ENCODE peak calls at places on chromosomes 1 and 21, in ten cellular contexts. One of them, this sample, is unnamed.

GRCh38 chr1:17010601-17011438 is 908 bp downstream of the ATP13A2 start:
- DNase-seq in memory B cell: peak
- DNase-seq in retina: no peak
- DNase-seq in sciatic nerve: no peak
- DNase-seq in HuH-7: no peak
- DNase-seq in heart right ventricle: peak
- DNase-seq in dermis microvascular lymphatic vessel endothelial cell: peak
- DNase-seq in kidney glomerular epithelial cell: no peak
- DNase-seq in NCI-H146: no peak
- DNase-seq in activated T-helper 1 cell treated with anti-CD3 and anti-CD28 coated beads, Interleukin-2, amount 50 U/mL, for 16 hours: no peak
- DNase-seq in this sample: peak

GRCh38 chr1:28329395-28330153 is 734 bp downstream of the MED18 start:
- DNase-seq in memory B cell: peak
- DNase-seq in retina: no peak
- DNase-seq in sciatic nerve: no peak
- DNase-seq in HuH-7: no peak
- DNase-seq in heart right ventricle: peak
- DNase-seq in dermis microvascular lymphatic vessel endothelial cell: peak
- DNase-seq in kidney glomerular epithelial cell: no peak
- DNase-seq in NCI-H146: no peak
- DNase-seq in activated T-helper 1 cell treated with anti-CD3 and anti-CD28 coated beads, Interleukin-2, amount 50 U/mL, for 16 hours: peak
- DNase-seq in this sample: peak

GRCh38 chr1:165764277-165764676 is 4.4 kb downstream of the TMCO1 start:
- DNase-seq in memory B cell: no peak
- DNase-seq in retina: no peak
- DNase-seq in sciatic nerve: no peak
- DNase-seq in HuH-7: no peak
- DNase-seq in heart right ventricle: no peak
- DNase-seq in dermis microvascular lymphatic vessel endothelial cell: no peak
- DNase-seq in kidney glomerular epithelial cell: no peak
- DNase-seq in NCI-H146: no peak
- DNase-seq in activated T-helper 1 cell treated with anti-CD3 and anti-CD28 coated beads, Interleukin-2, amount 50 U/mL, for 16 hours: no peak
- DNase-seq in this sample: no peak

GRCh38 chr1:52423771-52424170 is 19.4 kb downstream of the PRPF38A start:
- DNase-seq in memory B cell: no peak
- DNase-seq in retina: no peak
- DNase-seq in sciatic nerve: no peak
- DNase-seq in HuH-7: no peak
- DNase-seq in heart right ventricle: no peak
- DNase-seq in dermis microvascular lymphatic vessel endothelial cell: peak
- DNase-seq in kidney glomerular epithelial cell: no peak
- DNase-seq in NCI-H146: no peak
- DNase-seq in activated T-helper 1 cell treated with anti-CD3 and anti-CD28 coated beads, Interleukin-2, amount 50 U/mL, for 16 hours: peak
- DNase-seq in this sample: no peak

GRCh38 chr1:160741597-160742348 is 2.7 kb downstream of the SLAMF7 start:
- DNase-seq in memory B cell: no peak
- DNase-seq in retina: no peak
- DNase-seq in sciatic nerve: no peak
- DNase-seq in HuH-7: no peak
- DNase-seq in heart right ventricle: no peak
- DNase-seq in dermis microvascular lymphatic vessel endothelial cell: no peak
- DNase-seq in kidney glomerular epithelial cell: no peak
- DNase-seq in NCI-H146: no peak
- DNase-seq in activated T-helper 1 cell treated with anti-CD3 and anti-CD28 coated beads, Interleukin-2, amount 50 U/mL, for 16 hours: no peak
- DNase-seq in this sample: no peak

GRCh38 chr1:97654866-97655265 is 266.0 kb downstream of the DPYD start:
- DNase-seq in memory B cell: no peak
- DNase-seq in retina: no peak
- DNase-seq in sciatic nerve: no peak
- DNase-seq in HuH-7: no peak
- DNase-seq in heart right ventricle: no peak
- DNase-seq in dermis microvascular lymphatic vessel endothelial cell: no peak
- DNase-seq in kidney glomerular epithelial cell: no peak
- DNase-seq in NCI-H146: no peak
- DNase-seq in activated T-helper 1 cell treated with anti-CD3 and anti-CD28 coated beads, Interleukin-2, amount 50 U/mL, for 16 hours: no peak
- DNase-seq in this sample: no peak

GRCh38 chr1:22398656-22399420 is 52.8 kb upstream of the ZBTB40 start:
- DNase-seq in memory B cell: no peak
- DNase-seq in retina: no peak
- DNase-seq in sciatic nerve: no peak
- DNase-seq in HuH-7: no peak
- DNase-seq in heart right ventricle: no peak
- DNase-seq in dermis microvascular lymphatic vessel endothelial cell: no peak
- DNase-seq in kidney glomerular epithelial cell: no peak
- DNase-seq in NCI-H146: no peak
- DNase-seq in activated T-helper 1 cell treated with anti-CD3 and anti-CD28 coated beads, Interleukin-2, amount 50 U/mL, for 16 hours: no peak
- DNase-seq in this sample: no peak

GRCh38 chr1:246297314-246298273 is 209.5 kb downstream of the SMYD3 start:
- DNase-seq in memory B cell: no peak
- DNase-seq in retina: no peak
- DNase-seq in sciatic nerve: no peak
- DNase-seq in HuH-7: no peak
- DNase-seq in heart right ventricle: no peak
- DNase-seq in dermis microvascular lymphatic vessel endothelial cell: peak
- DNase-seq in kidney glomerular epithelial cell: no peak
- DNase-seq in NCI-H146: no peak
- DNase-seq in activated T-helper 1 cell treated with anti-CD3 and anti-CD28 coated beads, Interleukin-2, amount 50 U/mL, for 16 hours: no peak
- DNase-seq in this sample: peak

GRCh38 chr1:218344814-218345672 is at the start of gene TGFB2:
- DNase-seq in memory B cell: peak
- DNase-seq in retina: peak
- DNase-seq in sciatic nerve: peak
- DNase-seq in HuH-7: peak
- DNase-seq in heart right ventricle: no peak
- DNase-seq in dermis microvascular lymphatic vessel endothelial cell: peak
- DNase-seq in kidney glomerular epithelial cell: peak
- DNase-seq in NCI-H146: peak
- DNase-seq in activated T-helper 1 cell treated with anti-CD3 and anti-CD28 coated beads, Interleukin-2, amount 50 U/mL, for 16 hours: no peak
- DNase-seq in this sample: peak

GRCh38 chr1:81801032-81801833 is 499 bp downstream of the ADGRL2 start:
- DNase-seq in memory B cell: no peak
- DNase-seq in retina: peak
- DNase-seq in sciatic nerve: peak
- DNase-seq in HuH-7: peak
- DNase-seq in heart right ventricle: peak
- DNase-seq in dermis microvascular lymphatic vessel endothelial cell: peak
- DNase-seq in kidney glomerular epithelial cell: peak
- DNase-seq in NCI-H146: peak
- DNase-seq in activated T-helper 1 cell treated with anti-CD3 and anti-CD28 coated beads, Interleukin-2, amount 50 U/mL, for 16 hours: no peak
- DNase-seq in this sample: peak

GRCh38 chr1:183598386-183598785 is 8.1 kb upstream of the NCF2 start:
- DNase-seq in memory B cell: no peak
- DNase-seq in retina: no peak
- DNase-seq in sciatic nerve: no peak
- DNase-seq in HuH-7: no peak
- DNase-seq in heart right ventricle: no peak
- DNase-seq in dermis microvascular lymphatic vessel endothelial cell: no peak
- DNase-seq in kidney glomerular epithelial cell: no peak
- DNase-seq in NCI-H146: no peak
- DNase-seq in activated T-helper 1 cell treated with anti-CD3 and anti-CD28 coated beads, Interleukin-2, amount 50 U/mL, for 16 hours: no peak
- DNase-seq in this sample: no peak

GRCh38 chr1:196271212-196271947 is 336.9 kb downstream of the KCNT2 start:
- DNase-seq in memory B cell: no peak
- DNase-seq in retina: no peak
- DNase-seq in sciatic nerve: no peak
- DNase-seq in HuH-7: no peak
- DNase-seq in heart right ventricle: no peak
- DNase-seq in dermis microvascular lymphatic vessel endothelial cell: no peak
- DNase-seq in kidney glomerular epithelial cell: no peak
- DNase-seq in NCI-H146: no peak
- DNase-seq in activated T-helper 1 cell treated with anti-CD3 and anti-CD28 coated beads, Interleukin-2, amount 50 U/mL, for 16 hours: no peak
- DNase-seq in this sample: no peak

GRCh38 chr1:47618222-47618720 is 180.4 kb downstream of the FOXD2 start:
- DNase-seq in memory B cell: no peak
- DNase-seq in retina: no peak
- DNase-seq in sciatic nerve: no peak
- DNase-seq in HuH-7: no peak
- DNase-seq in heart right ventricle: no peak
- DNase-seq in dermis microvascular lymphatic vessel endothelial cell: no peak
- DNase-seq in kidney glomerular epithelial cell: no peak
- DNase-seq in NCI-H146: no peak
- DNase-seq in activated T-helper 1 cell treated with anti-CD3 and anti-CD28 coated beads, Interleukin-2, amount 50 U/mL, for 16 hours: no peak
- DNase-seq in this sample: no peak

GRCh38 chr21:27817902-27818623 is 851.2 kb upstream of the ADAMTS5 start:
- DNase-seq in memory B cell: no peak
- DNase-seq in retina: no peak
- DNase-seq in sciatic nerve: no peak
- DNase-seq in HuH-7: no peak
- DNase-seq in heart right ventricle: no peak
- DNase-seq in dermis microvascular lymphatic vessel endothelial cell: no peak
- DNase-seq in kidney glomerular epithelial cell: no peak
- DNase-seq in NCI-H146: no peak
- DNase-seq in activated T-helper 1 cell treated with anti-CD3 and anti-CD28 coated beads, Interleukin-2, amount 50 U/mL, for 16 hours: no peak
- DNase-seq in this sample: no peak

This sample was measured in ACHN.